ENCODE peak calls at places on chromosomes 2 and 18, in four cellular contexts. One of them, this sample, is unnamed.

GRCh38 chr2:230447455-230448451 is 31.8 kb downstream of the SP100 start:
- DNase-seq in cardiac fibroblast: no peak
- DNase-seq in foreskin fibroblast: no peak
- DNase-seq in ovary: no peak
- DNase-seq in this sample: no peak

GRCh38 chr2:226799211-226799975 is at the start of gene IRS1:
- DNase-seq in cardiac fibroblast: peak
- DNase-seq in foreskin fibroblast: peak
- DNase-seq in ovary: peak
- DNase-seq in this sample: peak

GRCh38 chr18:13276530-13277520 is 58.3 kb downstream of the LDLRAD4 start:
- DNase-seq in cardiac fibroblast: no peak
- DNase-seq in foreskin fibroblast: no peak
- DNase-seq in ovary: no peak
- DNase-seq in this sample: no peak

GRCh38 chr18:12520442-12520992 is 112.8 kb downstream of the PRELID3A start:
- DNase-seq in cardiac fibroblast: peak
- DNase-seq in foreskin fibroblast: peak
- DNase-seq in ovary: no peak
- DNase-seq in this sample: peak

GRCh38 chr18:13797157-13797611 is 26.8 kb upstream of the MC5R start:
- DNase-seq in cardiac fibroblast: peak
- DNase-seq in foreskin fibroblast: no peak
- DNase-seq in ovary: no peak
- DNase-seq in this sample: no peak

GRCh38 chr18:45621068-45621511 is 5.8 kb downstream of the SLC14A2 start:
- DNase-seq in cardiac fibroblast: peak
- DNase-seq in foreskin fibroblast: peak
- DNase-seq in ovary: no peak
- DNase-seq in this sample: peak

GRCh38 chr2:70043252-70043875 is 43.9 kb upstream of the PCBP1 start:
- DNase-seq in cardiac fibroblast: no peak
- DNase-seq in foreskin fibroblast: no peak
- DNase-seq in ovary: no peak
- DNase-seq in this sample: no peak

GRCh38 chr18:57819119-57819518 is 16.0 kb upstream of the ATP8B1 start:
- DNase-seq in cardiac fibroblast: peak
- DNase-seq in foreskin fibroblast: no peak
- DNase-seq in ovary: no peak
- DNase-seq in this sample: no peak

GRCh38 chr2:226080323-226080722 is 680.8 kb downstream of the NYAP2 start:
- DNase-seq in cardiac fibroblast: peak
- DNase-seq in foreskin fibroblast: peak
- DNase-seq in ovary: no peak
- DNase-seq in this sample: peak

GRCh38 chr2:124810132-124810531 is 785.0 kb downstream of the CNTNAP5 start:
- DNase-seq in cardiac fibroblast: peak
- DNase-seq in foreskin fibroblast: no peak
- DNase-seq in ovary: no peak
- DNase-seq in this sample: no peak

GRCh38 chr2:98518106-98518505 is 73.4 kb downstream of the INPP4A start:
- DNase-seq in cardiac fibroblast: no peak
- DNase-seq in foreskin fibroblast: no peak
- DNase-seq in ovary: no peak
- DNase-seq in this sample: peak

GRCh38 chr2:70893186-70893585 is 42.5 kb upstream of the ATP6V1B1 start:
- DNase-seq in cardiac fibroblast: no peak
- DNase-seq in foreskin fibroblast: no peak
- DNase-seq in ovary: no peak
- DNase-seq in this sample: no peak

GRCh38 chr18:22741318-22741717 is 191.8 kb upstream of the RBBP8 start:
- DNase-seq in cardiac fibroblast: no peak
- DNase-seq in foreskin fibroblast: no peak
- DNase-seq in ovary: no peak
- DNase-seq in this sample: no peak

GRCh38 chr18:47735041-47735440 is 195.4 kb downstream of the SMAD2 start:
- DNase-seq in cardiac fibroblast: no peak
- DNase-seq in foreskin fibroblast: no peak
- DNase-seq in ovary: no peak
- DNase-seq in this sample: no peak

GRCh38 chr18:77560334-77560970 is 310.8 kb downstream of the GALR1 start:
- DNase-seq in cardiac fibroblast: peak
- DNase-seq in foreskin fibroblast: peak
- DNase-seq in ovary: no peak
- DNase-seq in this sample: peak

GRCh38 chr2:28994679-28995078 is 13.6 kb downstream of the TOGARAM2 start:
- DNase-seq in cardiac fibroblast: no peak
- DNase-seq in foreskin fibroblast: no peak
- DNase-seq in ovary: no peak
- DNase-seq in this sample: no peak

GRCh38 chr18:46536215-46536874 is 120.7 kb downstream of the LOXHD1 start:
- DNase-seq in cardiac fibroblast: no peak
- DNase-seq in foreskin fibroblast: no peak
- DNase-seq in ovary: no peak
- DNase-seq in this sample: peak

GRCh38 chr2:212970132-212970531 is 181.3 kb downstream of the IKZF2 start:
- DNase-seq in cardiac fibroblast: peak
- DNase-seq in foreskin fibroblast: peak
- DNase-seq in ovary: no peak
- DNase-seq in this sample: peak

GRCh38 chr18:78528437-78529228 is 451.0 kb upstream of the SALL3 start:
- DNase-seq in cardiac fibroblast: no peak
- DNase-seq in foreskin fibroblast: no peak
- DNase-seq in ovary: no peak
- DNase-seq in this sample: no peak

DNA sequence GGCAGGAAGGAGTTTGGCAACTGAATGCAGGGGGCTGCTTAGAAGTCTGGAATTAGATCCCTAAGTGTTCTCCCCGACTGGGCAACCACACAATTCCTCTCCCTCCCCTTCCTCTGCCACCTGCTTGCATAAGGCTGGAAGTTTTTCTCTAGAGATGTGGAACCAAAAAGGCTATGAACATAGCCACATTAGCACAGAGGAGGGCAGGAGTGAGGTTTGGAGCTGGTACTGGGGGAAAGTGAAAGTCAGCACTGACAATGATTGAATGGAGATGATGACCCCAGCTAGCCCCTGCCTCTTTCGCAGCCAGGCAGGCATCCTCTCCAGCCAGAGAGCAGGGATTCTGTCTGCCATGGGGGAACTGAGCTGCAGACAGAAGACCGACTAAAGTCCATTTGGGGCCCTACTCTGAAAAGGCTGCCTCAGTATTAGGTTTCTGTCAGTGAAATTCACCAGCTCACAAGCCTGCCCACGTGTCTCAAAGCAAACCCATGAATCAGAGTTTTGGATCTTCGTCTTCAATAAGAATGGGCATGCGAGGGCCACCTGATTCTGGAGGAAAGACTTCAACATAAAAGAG is 87.9 kb upstream of the ITGA6 start:
- DNase-seq in cardiac fibroblast: no peak
- DNase-seq in foreskin fibroblast: peak
- DNase-seq in ovary: no peak
- DNase-seq in this sample: no peak
- H3K4me3 ChIP-seq in cardiac fibroblast: no peak
- H3K4me3 ChIP-seq in foreskin fibroblast: no peak
- H3K4me3 ChIP-seq in ovary: no peak
- H3K4me3 ChIP-seq in this sample: no peak

DNA sequence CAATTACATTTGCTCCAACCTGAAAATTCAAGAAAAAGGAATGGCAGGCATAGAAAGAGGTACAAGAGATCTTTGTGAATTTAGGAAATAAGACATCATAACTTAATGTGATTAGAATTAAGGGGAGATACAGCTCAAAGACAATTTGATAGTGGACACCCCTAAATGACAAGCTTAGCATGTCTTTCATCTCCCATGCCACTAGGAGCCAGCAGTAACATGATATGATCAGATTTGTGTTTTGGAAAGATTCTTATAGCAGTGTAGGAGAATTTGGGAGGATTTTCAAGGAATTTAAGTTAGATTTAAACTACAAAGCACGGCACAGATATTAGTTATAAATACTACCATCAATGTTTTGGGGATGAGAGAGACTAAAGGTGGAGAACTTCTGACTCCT is 340.8 kb downstream of the RDH14 start:
- DNase-seq in cardiac fibroblast: peak
- DNase-seq in foreskin fibroblast: peak
- DNase-seq in ovary: no peak
- DNase-seq in this sample: peak
- TF ChIP-seq CTCF in cardiac fibroblast: peak
- TF ChIP-seq CTCF in foreskin fibroblast: peak
- TF ChIP-seq CTCF in ovary: no peak
- TF ChIP-seq CTCF in this sample: peak

GRCh38 chr2:55923978-55924325 is 370 bp upstream of the EFEMP1 start:
- DNase-seq in cardiac fibroblast: no peak
- DNase-seq in foreskin fibroblast: no peak
- DNase-seq in ovary: no peak
- DNase-seq in this sample: no peak
- H3K4me3 ChIP-seq in cardiac fibroblast: peak
- H3K4me3 ChIP-seq in foreskin fibroblast: peak
- H3K4me3 ChIP-seq in ovary: peak
- H3K4me3 ChIP-seq in this sample: peak

DNA sequence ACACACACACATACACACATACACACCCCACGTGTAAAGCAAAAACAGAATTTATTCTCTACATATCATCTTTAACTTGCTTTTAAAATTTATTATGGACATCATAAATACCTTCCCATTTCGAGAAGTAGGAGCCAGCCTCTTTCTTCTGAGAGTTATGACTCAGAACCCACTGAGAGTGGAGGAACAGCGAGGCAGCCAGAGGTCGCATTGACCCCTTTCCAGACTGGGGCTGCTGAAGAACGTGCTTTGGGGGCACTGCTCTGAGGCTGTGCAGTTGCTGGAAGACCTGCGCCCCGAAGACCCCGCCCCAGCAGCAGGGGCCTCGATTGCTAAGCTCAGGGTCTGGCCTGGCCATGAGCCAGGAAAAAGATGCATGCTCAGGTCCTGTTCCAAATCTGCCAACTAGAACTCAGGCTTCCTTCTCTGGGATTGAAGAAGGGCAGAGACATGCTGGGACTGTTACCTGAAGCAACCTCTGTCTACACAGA is 133.8 kb upstream of the TWIST2 start:
- DNase-seq in cardiac fibroblast: no peak
- DNase-seq in foreskin fibroblast: peak
- DNase-seq in ovary: peak
- DNase-seq in this sample: peak
- TF ChIP-seq CTCF in cardiac fibroblast: no peak
- TF ChIP-seq CTCF in foreskin fibroblast: no peak
- TF ChIP-seq CTCF in ovary: no peak
- TF ChIP-seq CTCF in this sample: peak

DNA sequence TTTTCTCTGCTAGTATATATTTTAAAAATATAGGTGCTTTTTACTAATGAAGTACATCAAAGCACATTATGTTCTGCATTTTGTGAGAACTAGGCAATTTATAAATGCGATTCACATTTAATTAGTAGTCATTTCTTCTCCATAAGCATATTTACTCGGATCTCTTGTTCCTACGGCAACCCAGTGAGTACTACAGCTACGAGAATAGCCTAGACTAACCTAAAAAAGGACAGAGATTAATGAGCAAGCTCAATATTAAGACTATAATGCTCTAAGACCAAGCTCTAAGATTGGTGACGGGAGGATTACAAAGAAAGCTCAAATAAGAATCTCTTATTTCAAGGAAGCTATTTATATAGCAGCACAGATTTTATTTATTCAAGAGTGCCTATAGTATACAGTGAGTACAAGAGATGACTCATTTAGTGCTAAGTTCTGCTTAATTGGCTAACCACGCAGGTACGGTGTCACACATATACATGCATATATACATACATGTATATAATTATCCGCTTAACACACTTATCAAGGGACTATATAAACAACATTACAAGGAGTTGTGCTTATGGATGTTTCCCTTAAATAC is 364.7 kb downstream of the GPD2 start:
- DNase-seq in cardiac fibroblast: no peak
- DNase-seq in foreskin fibroblast: no peak
- DNase-seq in ovary: no peak
- DNase-seq in this sample: no peak
- H3K4me3 ChIP-seq in cardiac fibroblast: no peak
- H3K4me3 ChIP-seq in foreskin fibroblast: no peak
- H3K4me3 ChIP-seq in ovary: no peak
- H3K4me3 ChIP-seq in this sample: no peak

DNA sequence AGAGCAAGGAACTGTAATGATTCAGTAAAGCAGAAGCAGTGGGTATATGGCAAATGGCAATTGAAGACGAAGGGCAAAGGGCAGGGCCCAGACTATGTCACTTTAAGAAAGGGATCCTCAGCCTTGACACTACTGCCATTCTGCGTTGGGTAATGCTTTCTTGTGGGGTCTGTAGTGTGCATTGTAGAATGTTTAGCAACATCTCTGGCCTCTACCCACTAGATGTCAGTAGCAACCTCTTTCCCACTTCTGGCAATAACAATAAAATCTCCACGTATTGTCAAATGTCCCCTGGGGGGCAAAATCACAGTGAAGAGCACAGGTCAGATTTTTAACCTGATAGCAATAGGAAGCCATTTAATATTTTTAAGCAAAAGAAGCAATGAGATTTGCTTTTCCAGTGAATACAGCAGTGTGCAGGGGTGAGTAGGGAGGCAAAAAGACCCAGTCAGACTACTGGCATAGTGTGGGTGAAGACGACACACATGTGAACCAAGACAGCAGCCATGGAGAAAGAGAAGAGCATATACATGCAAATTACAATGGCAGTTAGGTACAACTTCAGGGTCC is 209.5 kb downstream of the DYM start:
- DNase-seq in cardiac fibroblast: peak
- DNase-seq in foreskin fibroblast: peak
- DNase-seq in ovary: no peak
- DNase-seq in this sample: peak
- TF ChIP-seq CTCF in cardiac fibroblast: peak
- TF ChIP-seq CTCF in foreskin fibroblast: peak
- TF ChIP-seq CTCF in ovary: no peak
- TF ChIP-seq CTCF in this sample: peak

This sample was measured in fibroblast of mammary gland.